ENCODE peak calls at places on chromosomes 1 and 21, in ten cellular contexts. One of them, this sample, is unnamed.

GRCh38 chr21:45825209-45825602 is 156.4 kb upstream of the COL6A1 start:
- DNase-seq in MG63: no peak
- DNase-seq in T-cell: no peak
- DNase-seq in naive thymus-derived CD4-positive, alpha-beta T cell: no peak
- DNase-seq in H1: no peak
- DNase-seq in left ventricle myocardium superior: no peak
- DNase-seq in fibroblast of pulmonary artery: no peak
- DNase-seq in T-helper 1 cell: no peak
- DNase-seq in HL-60: no peak
- DNase-seq in ELF-1: no peak
- DNase-seq in this sample: no peak

GRCh38 chr1:59096501-59096900 is 200.4 kb upstream of the FGGY start:
- DNase-seq in T-cell: no peak
- DNase-seq in naive thymus-derived CD4-positive, alpha-beta T cell: no peak
- DNase-seq in fibroblast of pulmonary artery: no peak
- DNase-seq in left ventricle myocardium superior: peak; percentile 70
- DNase-seq in MG63: no peak
- DNase-seq in T-helper 1 cell: no peak
- DNase-seq in HL-60: no peak
- DNase-seq in H1: no peak
- DNase-seq in ELF-1: no peak
- DNase-seq in this sample: no peak

GRCh38 chr1:151199860-151200581 is 1.7 kb downstream of the PIP5K1A start:
- DNase-seq in T-cell: no peak
- DNase-seq in MG63: peak; percentile 57
- DNase-seq in T-helper 1 cell: no peak
- DNase-seq in fibroblast of pulmonary artery: peak; percentile 92
- DNase-seq in left ventricle myocardium superior: no peak
- DNase-seq in H1: no peak
- DNase-seq in naive thymus-derived CD4-positive, alpha-beta T cell: no peak
- DNase-seq in HL-60: no peak
- DNase-seq in ELF-1: no peak
- DNase-seq in this sample: no peak

GRCh38 chr1:31815752-31816484 is at the start of gene SPOCD1:
- DNase-seq in ELF-1: peak; percentile 98
- DNase-seq in MG63: peak; percentile 71
- DNase-seq in HL-60: peak; percentile 63
- DNase-seq in naive thymus-derived CD4-positive, alpha-beta T cell: peak; percentile 86
- DNase-seq in T-cell: peak; percentile 74
- DNase-seq in H1: peak; percentile 92
- DNase-seq in fibroblast of pulmonary artery: peak; percentile 78
- DNase-seq in T-helper 1 cell: peak; percentile 77
- DNase-seq in left ventricle myocardium superior: peak; percentile 78
- DNase-seq in this sample: peak; percentile 64

GRCh38 chr1:182998482-182998881 is 24.7 kb upstream of the LAMC1 start:
- DNase-seq in H1: no peak
- DNase-seq in ELF-1: no peak
- DNase-seq in T-cell: no peak
- DNase-seq in HL-60: no peak
- DNase-seq in T-helper 1 cell: no peak
- DNase-seq in MG63: no peak
- DNase-seq in naive thymus-derived CD4-positive, alpha-beta T cell: no peak
- DNase-seq in left ventricle myocardium superior: no peak
- DNase-seq in fibroblast of pulmonary artery: no peak
- DNase-seq in this sample: no peak

GRCh38 chr21:41932576-41933258 is 21.1 kb downstream of the C2CD2 start:
- DNase-seq in fibroblast of pulmonary artery: peak; percentile 72
- DNase-seq in T-helper 1 cell: no peak
- DNase-seq in MG63: peak; percentile 73
- DNase-seq in naive thymus-derived CD4-positive, alpha-beta T cell: no peak
- DNase-seq in left ventricle myocardium superior: peak; percentile 69
- DNase-seq in HL-60: no peak
- DNase-seq in ELF-1: no peak
- DNase-seq in T-cell: no peak
- DNase-seq in H1: no peak
- DNase-seq in this sample: no peak

GRCh38 chr1:173341307-173341706 is 134.2 kb upstream of the TNFSF4 start:
- DNase-seq in H1: no peak
- DNase-seq in naive thymus-derived CD4-positive, alpha-beta T cell: no peak
- DNase-seq in HL-60: no peak
- DNase-seq in fibroblast of pulmonary artery: peak; percentile 61
- DNase-seq in ELF-1: no peak
- DNase-seq in MG63: peak; percentile 93
- DNase-seq in left ventricle myocardium superior: peak; percentile 37
- DNase-seq in T-helper 1 cell: no peak
- DNase-seq in T-cell: no peak
- DNase-seq in this sample: no peak

GRCh38 chr21:45894107-45894810 is 87.3 kb upstream of the COL6A1 start:
- DNase-seq in T-helper 1 cell: no peak
- DNase-seq in fibroblast of pulmonary artery: peak; percentile 74
- DNase-seq in left ventricle myocardium superior: peak; percentile 81
- DNase-seq in T-cell: no peak
- DNase-seq in MG63: peak; percentile 70
- DNase-seq in naive thymus-derived CD4-positive, alpha-beta T cell: no peak
- DNase-seq in ELF-1: no peak
- DNase-seq in H1: no peak
- DNase-seq in HL-60: no peak
- DNase-seq in this sample: no peak

GRCh38 chr1:156859523-156860112 is 701 bp upstream of the INSRR start:
- DNase-seq in naive thymus-derived CD4-positive, alpha-beta T cell: peak; percentile 40
- DNase-seq in T-cell: no peak
- DNase-seq in fibroblast of pulmonary artery: peak; percentile 17
- DNase-seq in HL-60: no peak
- DNase-seq in MG63: no peak
- DNase-seq in left ventricle myocardium superior: peak; percentile 40
- DNase-seq in H1: no peak
- DNase-seq in T-helper 1 cell: no peak
- DNase-seq in ELF-1: peak; percentile 62
- DNase-seq in this sample: no peak

This sample was measured in effector CD4-positive, alpha-beta T cell.